ENCODE peak calls at places on chromosomes 7 and 10, in eight cellular contexts. B is ovary; Q is foreskin keratinocyte; R is IMR-90; O is CD8-positive, alpha-beta T cell; C is fibroblast of lung; A is left ventricle myocardium inferior; S is AG04450. X is an unnamed sample.

GRCh38 chr7:30093351-30094019 is 41.3 kb upstream of the MTURN start:
- DNase-seq in B (no peak), Q (no peak), R (peak; percentile 8), O (no peak), C (peak; percentile 43), A (peak; percentile 23), S (no peak), X (no peak)

GRCh38 chr10:88194041-88194887 is 330.8 kb downstream of the PTEN start:
- DNase-seq in B (no peak), Q (peak; percentile 44), R (peak; percentile 31), O (peak; percentile 37), C (peak; percentile 44), A (no peak), S (no peak), X (no peak)

GRCh38 chr7:144818516-144818915 is 17.3 kb downstream of the TPK1 start:
- DNase-seq in B (no peak), Q (no peak), R (no peak), O (peak; percentile 44), C (peak; percentile 44), A (no peak), S (no peak), X (peak; percentile 21)

GRCh38 chr7:148905093-148905666 is 21.1 kb upstream of the EZH2 start:
- DNase-seq in B (no peak), Q (no peak), R (no peak), O (no peak), C (no peak), A (no peak), S (no peak), X (no peak)

GRCh38 chr7:55138663-55139062 is 119.8 kb downstream of the EGFR start:
- DNase-seq in B (no peak), Q (no peak), R (no peak), O (no peak), C (no peak), A (no peak), S (no peak), X (no peak)

GRCh38 chr10:91378061-91378460 is 32.1 kb upstream of the HECTD2 start:
- DNase-seq in B (no peak), Q (peak; percentile 47), R (peak; percentile 13), O (no peak), C (no peak), A (no peak), S (no peak), X (peak; percentile 50)

GRCh38 chr7:70066844-70067243 is 468.6 kb downstream of the AUTS2 start:
- DNase-seq in B (no peak), Q (no peak), R (no peak), O (no peak), C (no peak), A (no peak), S (no peak), X (no peak)

GRCh38 chr7:99374121-99375064 is at the start of gene ARPC1B:
- DNase-seq in B (peak; percentile 67), Q (no peak), R (peak; percentile 51), O (peak; percentile 80), C (peak; percentile 55), A (peak; percentile 88), S (no peak), X (peak; percentile 51)

GRCh38 chr7:29614229-29614628 is 50.6 kb downstream of the PRR15 start:
- DNase-seq in B (no peak), Q (no peak), R (no peak), O (no peak), C (no peak), A (no peak), S (no peak), X (no peak)

GRCh38 chr10:103062854-103063642 is 130.0 kb downstream of the NT5C2 start:
- DNase-seq in B (no peak), Q (no peak), R (no peak), O (no peak), C (no peak), A (no peak), S (no peak), X (no peak)

GRCh38 chr10:120414946-120415345 is 42.1 kb upstream of the PLPP4 start:
- DNase-seq in B (no peak), Q (no peak), R (no peak), O (no peak), C (no peak), A (no peak), S (no peak), X (no peak)

GRCh38 chr10:89515031-89515841 is 20.2 kb downstream of the SLC16A12 start:
- DNase-seq in B (no peak), Q (peak; percentile 72), R (peak; percentile 100), O (no peak), C (peak; percentile 99), A (no peak), S (peak; percentile 98), X (peak; percentile 99)

DNA sequence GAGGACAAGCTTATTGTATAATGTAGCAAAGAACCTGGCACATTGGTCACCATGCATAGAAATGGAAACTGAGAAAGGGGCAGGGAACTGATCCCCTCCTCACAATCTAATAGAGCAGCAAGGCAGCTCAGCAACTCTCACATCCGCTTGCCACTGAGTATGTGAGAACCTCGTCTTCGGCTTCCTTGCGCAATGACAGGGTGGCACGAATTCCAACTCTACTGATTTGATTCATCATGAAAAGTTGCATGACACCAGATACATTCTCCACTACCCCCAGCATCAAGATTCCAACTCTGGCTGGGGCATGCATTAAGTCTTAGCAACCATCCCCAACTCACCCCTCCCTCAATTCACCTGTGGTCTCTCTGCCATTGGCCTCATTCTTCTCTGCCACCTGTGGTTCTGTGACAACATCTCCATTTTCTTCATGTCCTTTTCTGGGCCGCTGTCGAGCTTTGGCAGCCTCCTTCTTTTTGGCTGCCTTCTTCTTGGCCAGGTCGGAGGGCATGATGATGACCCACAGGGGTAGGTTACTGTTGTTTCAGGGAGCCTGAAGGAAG is 976 bp downstream of the ABCF2 start:
- DNase-seq in B (no peak), Q (no peak), R (no peak), O (no peak), C (peak; percentile 9), A (no peak), S (no peak), X (no peak)
- H3K27ac ChIP-seq in B (no peak overlapping the region), Q (no peak overlapping the region), R (peak overlapping the region; percentile 62), O (peak overlapping the region; percentile 67), C (peak overlapping the region; percentile 89), A (no peak overlapping the region), S (no peak overlapping the region), X (no peak overlapping the region)

GRCh38 chr10:125003901-125004467 is 62.1 kb downstream of the ZRANB1 start:
- DNase-seq in B (peak; percentile 7), Q (no peak), R (no peak), O (no peak), C (no peak), A (no peak), S (no peak), X (no peak)

GRCh38 chr10:125002044-125002422 is 60.1 kb downstream of the ZRANB1 start:
- DNase-seq in B (no peak), Q (no peak), R (no peak), O (no peak), C (no peak), A (peak; percentile 12), S (no peak), X (no peak)

GRCh38 chr10:125004571-125005311 is 62.8 kb downstream of the ZRANB1 start:
- DNase-seq in B (peak; percentile 8), Q (no peak), R (no peak), O (no peak), C (no peak), A (no peak), S (no peak), X (no peak)

GRCh38 chr10:125002423-125003145 is 60.7 kb downstream of the ZRANB1 start:
- DNase-seq in B (no peak), Q (no peak), R (no peak), O (no peak), C (no peak), A (peak; percentile 13), S (no peak), X (no peak)

GRCh38 chr10:125003146-125003900 is 61.4 kb downstream of the ZRANB1 start:
- DNase-seq in B (peak; percentile 12), Q (no peak), R (no peak), O (no peak), C (no peak), A (no peak), S (no peak), X (no peak)
- TF ChIP-seq CTCF in B (no peak), Q (no peak), R (no peak), O (no peak), C (no peak), A (no peak), S (no peak), X (peak; percentile 33)

DNA sequence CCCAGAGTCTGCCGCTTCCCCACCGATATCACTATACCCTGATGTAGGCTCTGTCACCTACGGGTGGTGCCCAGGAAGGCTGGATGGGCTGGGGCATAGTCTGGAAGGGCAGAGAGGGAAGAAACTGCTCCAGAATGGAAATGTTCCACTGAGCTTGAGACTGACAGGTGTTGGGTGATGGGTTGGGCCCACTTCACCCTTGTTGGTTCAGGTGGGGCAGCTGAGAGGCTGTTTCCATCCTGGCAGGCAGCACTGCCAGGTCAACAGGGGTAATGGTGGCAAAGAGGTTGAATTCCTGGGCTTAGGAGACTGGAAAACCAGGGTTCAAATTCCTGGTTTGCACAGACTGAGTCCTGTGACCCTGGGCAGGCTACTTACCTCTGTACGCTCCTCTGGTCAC is 28.5 kb upstream of the FRAT2 start:
- DNase-seq in B (no peak), Q (no peak), R (no peak), O (no peak), C (no peak), A (no peak), S (no peak), X (no peak)
- H3K27ac ChIP-seq in B (no peak overlapping the region), Q (no peak overlapping the region), R (no peak overlapping the region), O (no peak overlapping the region), C (no peak overlapping the region), A (no peak overlapping the region), S (no peak overlapping the region), X (no peak overlapping the region)

DNA sequence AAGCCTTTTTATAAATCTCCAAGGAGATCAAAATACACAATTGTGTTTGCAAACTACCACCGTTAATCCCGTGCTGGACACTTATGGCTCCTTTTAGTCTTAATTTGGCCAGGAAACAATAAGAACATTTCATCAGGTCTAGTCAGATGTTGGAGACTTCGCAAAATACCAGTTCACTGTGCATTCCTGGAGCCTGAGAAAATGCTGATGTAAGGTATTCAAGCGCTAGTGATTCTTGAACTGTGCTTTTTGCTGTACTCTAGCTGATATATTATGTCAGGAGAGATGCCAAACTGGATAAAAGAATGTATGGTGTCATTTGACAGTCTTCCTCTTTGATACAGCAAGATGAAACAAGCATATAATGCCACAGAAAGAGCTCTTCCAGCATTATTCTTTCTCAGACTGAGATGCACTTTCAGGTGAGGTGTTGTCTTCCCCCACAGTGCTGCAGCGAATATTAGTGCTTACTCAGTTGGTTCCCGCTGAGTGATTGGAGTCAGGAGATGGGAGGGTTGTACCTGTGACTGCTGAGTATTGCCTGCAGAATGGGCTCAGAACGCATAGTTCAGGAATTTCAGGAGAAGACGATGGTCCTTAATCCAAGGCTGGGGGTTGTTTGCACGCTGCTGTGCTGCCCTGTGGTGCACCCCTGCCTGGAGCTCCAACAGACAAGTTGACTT is 59.2 kb downstream of the OGDH start:
- DNase-seq in B (no peak), Q (peak; percentile 80), R (peak; percentile 76), O (no peak), C (peak; percentile 60), A (no peak), S (peak; percentile 27), X (peak; percentile 82)
- TF ChIP-seq CTCF in B (no peak), Q (no peak), R (no peak), O (no peak), C (no peak), A (no peak), S (no peak), X (no peak)

GRCh38 chr10:63700935-63701263 is 179.7 kb downstream of the REEP3 start:
- DNase-seq in B (no peak), Q (no peak), R (peak; percentile 67), O (no peak), C (peak; percentile 84), A (no peak), S (no peak), X (no peak)
- H3K27ac ChIP-seq in B (peak overlapping the region; percentile 24), Q (peak overlapping the region; percentile 97), R (no peak overlapping the region), O (no peak overlapping the region), C (peak overlapping the region; percentile 84), A (peak overlapping the region; percentile 87), S (peak overlapping the region; percentile 74), X (peak overlapping the region; percentile 97)